ENCODE peak calls at places on chromosome 20, in seven cellular contexts. One of them, this sample, is unnamed.

GRCh38 chr20:56234110-56234509 is 14.4 kb upstream of the MC3R start:
- DNase-seq in tibial artery: no peak
- DNase-seq in lung microvascular endothelial cell: no peak
- DNase-seq in NCI-H1694 treated with DMSO at 0.1 percent for 48 hours: no peak
- DNase-seq in ovary: no peak
- DNase-seq in activated T-cell treated with anti-CD3 and anti-CD28 coated beads for 1 hour: no peak
- DNase-seq in stimulated activated CD4-positive, alpha-beta T cell treated with anti-CD3 and anti-CD28 coated beads, Interleukin-15, amount 100 ng/mL, for 48 hours: no peak
- DNase-seq in this sample: no peak

GRCh38 chr20:46388945-46389344 is 17.5 kb downstream of the ELMO2 start:
- DNase-seq in lung microvascular endothelial cell: no peak
- DNase-seq in tibial artery: no peak
- DNase-seq in ovary: no peak
- DNase-seq in activated T-cell treated with anti-CD3 and anti-CD28 coated beads for 1 hour: no peak
- DNase-seq in stimulated activated CD4-positive, alpha-beta T cell treated with anti-CD3 and anti-CD28 coated beads, Interleukin-15, amount 100 ng/mL, for 48 hours: no peak
- DNase-seq in NCI-H1694 treated with DMSO at 0.1 percent for 48 hours: peak; percentile 25
- DNase-seq in this sample: no peak

GRCh38 chr20:59455392-59456341 is 148.7 kb upstream of the PHACTR3 start:
- DNase-seq in activated T-cell treated with anti-CD3 and anti-CD28 coated beads for 1 hour: no peak
- DNase-seq in lung microvascular endothelial cell: peak; percentile 21
- DNase-seq in stimulated activated CD4-positive, alpha-beta T cell treated with anti-CD3 and anti-CD28 coated beads, Interleukin-15, amount 100 ng/mL, for 48 hours: no peak
- DNase-seq in tibial artery: no peak
- DNase-seq in NCI-H1694 treated with DMSO at 0.1 percent for 48 hours: no peak
- DNase-seq in ovary: no peak
- DNase-seq in this sample: peak; percentile 36

GRCh38 chr20:10715035-10715434 is 41.2 kb upstream of the JAG1 start:
- DNase-seq in ovary: no peak
- DNase-seq in tibial artery: no peak
- DNase-seq in stimulated activated CD4-positive, alpha-beta T cell treated with anti-CD3 and anti-CD28 coated beads, Interleukin-15, amount 100 ng/mL, for 48 hours: no peak
- DNase-seq in activated T-cell treated with anti-CD3 and anti-CD28 coated beads for 1 hour: no peak
- DNase-seq in NCI-H1694 treated with DMSO at 0.1 percent for 48 hours: no peak
- DNase-seq in lung microvascular endothelial cell: peak; percentile 62
- DNase-seq in this sample: no peak

GRCh38 chr20:25285091-25285647 is 37.3 kb downstream of the PYGB start:
- DNase-seq in tibial artery: peak; percentile 57
- DNase-seq in activated T-cell treated with anti-CD3 and anti-CD28 coated beads for 1 hour: no peak
- DNase-seq in ovary: peak; percentile 3
- DNase-seq in stimulated activated CD4-positive, alpha-beta T cell treated with anti-CD3 and anti-CD28 coated beads, Interleukin-15, amount 100 ng/mL, for 48 hours: no peak
- DNase-seq in NCI-H1694 treated with DMSO at 0.1 percent for 48 hours: peak; percentile 82
- DNase-seq in lung microvascular endothelial cell: no peak
- DNase-seq in this sample: no peak

GRCh38 chr20:9100721-9101120 is 31.8 kb downstream of the PLCB4 start:
- DNase-seq in lung microvascular endothelial cell: no peak
- DNase-seq in ovary: no peak
- DNase-seq in tibial artery: no peak
- DNase-seq in activated T-cell treated with anti-CD3 and anti-CD28 coated beads for 1 hour: no peak
- DNase-seq in stimulated activated CD4-positive, alpha-beta T cell treated with anti-CD3 and anti-CD28 coated beads, Interleukin-15, amount 100 ng/mL, for 48 hours: no peak
- DNase-seq in NCI-H1694 treated with DMSO at 0.1 percent for 48 hours: peak; percentile 46
- DNase-seq in this sample: no peak

GRCh38 chr20:48422242-48422960 is 405.4 kb downstream of the PREX1 start:
- DNase-seq in ovary: no peak
- DNase-seq in tibial artery: no peak
- DNase-seq in lung microvascular endothelial cell: no peak
- DNase-seq in NCI-H1694 treated with DMSO at 0.1 percent for 48 hours: no peak
- DNase-seq in stimulated activated CD4-positive, alpha-beta T cell treated with anti-CD3 and anti-CD28 coated beads, Interleukin-15, amount 100 ng/mL, for 48 hours: no peak
- DNase-seq in activated T-cell treated with anti-CD3 and anti-CD28 coated beads for 1 hour: no peak
- DNase-seq in this sample: no peak

GRCh38 chr20:63743210-63743970 is 3.8 kb downstream of the SLC2A4RG start:
- DNase-seq in ovary: no peak
- DNase-seq in activated T-cell treated with anti-CD3 and anti-CD28 coated beads for 1 hour: no peak
- DNase-seq in NCI-H1694 treated with DMSO at 0.1 percent for 48 hours: no peak
- DNase-seq in stimulated activated CD4-positive, alpha-beta T cell treated with anti-CD3 and anti-CD28 coated beads, Interleukin-15, amount 100 ng/mL, for 48 hours: no peak
- DNase-seq in lung microvascular endothelial cell: no peak
- DNase-seq in tibial artery: no peak
- DNase-seq in this sample: no peak

GRCh38 chr20:58495623-58496428 is 19.4 kb downstream of the APCDD1L start:
- DNase-seq in stimulated activated CD4-positive, alpha-beta T cell treated with anti-CD3 and anti-CD28 coated beads, Interleukin-15, amount 100 ng/mL, for 48 hours: no peak
- DNase-seq in activated T-cell treated with anti-CD3 and anti-CD28 coated beads for 1 hour: no peak
- DNase-seq in lung microvascular endothelial cell: no peak
- DNase-seq in tibial artery: no peak
- DNase-seq in ovary: no peak
- DNase-seq in NCI-H1694 treated with DMSO at 0.1 percent for 48 hours: no peak
- DNase-seq in this sample: no peak

GRCh38 chr20:10404959-10405530 is 29.0 kb downstream of the MKKS start:
- DNase-seq in stimulated activated CD4-positive, alpha-beta T cell treated with anti-CD3 and anti-CD28 coated beads, Interleukin-15, amount 100 ng/mL, for 48 hours: no peak
- DNase-seq in ovary: no peak
- DNase-seq in tibial artery: no peak
- DNase-seq in lung microvascular endothelial cell: no peak
- DNase-seq in activated T-cell treated with anti-CD3 and anti-CD28 coated beads for 1 hour: no peak
- DNase-seq in NCI-H1694 treated with DMSO at 0.1 percent for 48 hours: no peak
- DNase-seq in this sample: no peak

GRCh38 chr20:19761853-19762252 is 3.8 kb downstream of the RIN2 start:
- DNase-seq in lung microvascular endothelial cell: no peak
- DNase-seq in tibial artery: no peak
- DNase-seq in stimulated activated CD4-positive, alpha-beta T cell treated with anti-CD3 and anti-CD28 coated beads, Interleukin-15, amount 100 ng/mL, for 48 hours: no peak
- DNase-seq in ovary: no peak
- DNase-seq in NCI-H1694 treated with DMSO at 0.1 percent for 48 hours: no peak
- DNase-seq in activated T-cell treated with anti-CD3 and anti-CD28 coated beads for 1 hour: no peak
- DNase-seq in this sample: no peak

GRCh38 chr20:32495217-32495565 is 89.9 kb downstream of the NOL4L start:
- DNase-seq in tibial artery: no peak
- DNase-seq in activated T-cell treated with anti-CD3 and anti-CD28 coated beads for 1 hour: no peak
- DNase-seq in ovary: no peak
- DNase-seq in NCI-H1694 treated with DMSO at 0.1 percent for 48 hours: peak; percentile 0
- DNase-seq in stimulated activated CD4-positive, alpha-beta T cell treated with anti-CD3 and anti-CD28 coated beads, Interleukin-15, amount 100 ng/mL, for 48 hours: no peak
- DNase-seq in lung microvascular endothelial cell: no peak
- DNase-seq in this sample: no peak

GRCh38 chr20:19370076-19371075 is 157.9 kb downstream of the SLC24A3 start:
- DNase-seq in tibial artery: no peak
- DNase-seq in lung microvascular endothelial cell: no peak
- DNase-seq in activated T-cell treated with anti-CD3 and anti-CD28 coated beads for 1 hour: no peak
- DNase-seq in NCI-H1694 treated with DMSO at 0.1 percent for 48 hours: no peak
- DNase-seq in stimulated activated CD4-positive, alpha-beta T cell treated with anti-CD3 and anti-CD28 coated beads, Interleukin-15, amount 100 ng/mL, for 48 hours: no peak
- DNase-seq in ovary: no peak
- DNase-seq in this sample: no peak

GRCh38 chr20:63639093-63639860 is 12.4 kb upstream of the GMEB2 start:
- DNase-seq in ovary: no peak
- DNase-seq in NCI-H1694 treated with DMSO at 0.1 percent for 48 hours: no peak
- DNase-seq in stimulated activated CD4-positive, alpha-beta T cell treated with anti-CD3 and anti-CD28 coated beads, Interleukin-15, amount 100 ng/mL, for 48 hours: peak; percentile 54
- DNase-seq in lung microvascular endothelial cell: peak; percentile 40
- DNase-seq in tibial artery: no peak
- DNase-seq in activated T-cell treated with anti-CD3 and anti-CD28 coated beads for 1 hour: peak; percentile 71
- DNase-seq in this sample: no peak

GRCh38 chr20:51444472-51444871 is 98.0 kb downstream of the NFATC2 start:
- DNase-seq in ovary: no peak
- DNase-seq in activated T-cell treated with anti-CD3 and anti-CD28 coated beads for 1 hour: no peak
- DNase-seq in NCI-H1694 treated with DMSO at 0.1 percent for 48 hours: no peak
- DNase-seq in lung microvascular endothelial cell: no peak
- DNase-seq in stimulated activated CD4-positive, alpha-beta T cell treated with anti-CD3 and anti-CD28 coated beads, Interleukin-15, amount 100 ng/mL, for 48 hours: no peak
- DNase-seq in tibial artery: no peak
- DNase-seq in this sample: no peak

GRCh38 chr20:407953-408842 is at the start of gene RBCK1:
- DNase-seq in NCI-H1694 treated with DMSO at 0.1 percent for 48 hours: peak; percentile 49
- DNase-seq in stimulated activated CD4-positive, alpha-beta T cell treated with anti-CD3 and anti-CD28 coated beads, Interleukin-15, amount 100 ng/mL, for 48 hours: peak; percentile 80
- DNase-seq in tibial artery: peak; percentile 93
- DNase-seq in lung microvascular endothelial cell: peak; percentile 86
- DNase-seq in ovary: peak; percentile 86
- DNase-seq in activated T-cell treated with anti-CD3 and anti-CD28 coated beads for 1 hour: peak; percentile 82
- DNase-seq in this sample: peak; percentile 62

GRCh38 chr20:50471231-50471630 is 39.0 kb upstream of the PTPN1 start:
- DNase-seq in stimulated activated CD4-positive, alpha-beta T cell treated with anti-CD3 and anti-CD28 coated beads, Interleukin-15, amount 100 ng/mL, for 48 hours: no peak
- DNase-seq in activated T-cell treated with anti-CD3 and anti-CD28 coated beads for 1 hour: no peak
- DNase-seq in ovary: no peak
- DNase-seq in lung microvascular endothelial cell: peak; percentile 83
- DNase-seq in NCI-H1694 treated with DMSO at 0.1 percent for 48 hours: no peak
- DNase-seq in tibial artery: no peak
- DNase-seq in this sample: no peak

GRCh38 chr20:10357974-10358373 is 76.0 kb downstream of the MKKS start:
- DNase-seq in stimulated activated CD4-positive, alpha-beta T cell treated with anti-CD3 and anti-CD28 coated beads, Interleukin-15, amount 100 ng/mL, for 48 hours: no peak
- DNase-seq in NCI-H1694 treated with DMSO at 0.1 percent for 48 hours: peak; percentile 37
- DNase-seq in lung microvascular endothelial cell: peak; percentile 31
- DNase-seq in activated T-cell treated with anti-CD3 and anti-CD28 coated beads for 1 hour: no peak
- DNase-seq in tibial artery: no peak
- DNase-seq in ovary: no peak
- DNase-seq in this sample: peak; percentile 26

GRCh38 chr20:10868299-10868698 is 194.5 kb upstream of the JAG1 start:
- DNase-seq in lung microvascular endothelial cell: no peak
- DNase-seq in tibial artery: no peak
- DNase-seq in stimulated activated CD4-positive, alpha-beta T cell treated with anti-CD3 and anti-CD28 coated beads, Interleukin-15, amount 100 ng/mL, for 48 hours: no peak
- DNase-seq in activated T-cell treated with anti-CD3 and anti-CD28 coated beads for 1 hour: no peak
- DNase-seq in NCI-H1694 treated with DMSO at 0.1 percent for 48 hours: no peak
- DNase-seq in ovary: no peak
- DNase-seq in this sample: no peak

GRCh38 chr20:1987826-1988225 is 6.0 kb downstream of the PDYN start:
- DNase-seq in tibial artery: no peak
- DNase-seq in activated T-cell treated with anti-CD3 and anti-CD28 coated beads for 1 hour: no peak
- DNase-seq in stimulated activated CD4-positive, alpha-beta T cell treated with anti-CD3 and anti-CD28 coated beads, Interleukin-15, amount 100 ng/mL, for 48 hours: no peak
- DNase-seq in lung microvascular endothelial cell: no peak
- DNase-seq in NCI-H1694 treated with DMSO at 0.1 percent for 48 hours: no peak
- DNase-seq in ovary: no peak
- DNase-seq in this sample: no peak